ENCODE peak calls at places on chromosomes 13 and 19, in six cellular contexts. One of them, this sample, is unnamed.

GRCh38 chr19:3513198-3514140 is 7.4 kb downstream of the FZR1 start:
- DNase-seq in HepG2: no peak
- DNase-seq in HCT116: no peak
- DNase-seq in WTC11: no peak
- DNase-seq in GM12878: no peak
- DNase-seq in K562: no peak
- DNase-seq in this sample: no peak

GRCh38 chr13:79548886-79549285 is 67.9 kb downstream of the NDFIP2 start:
- DNase-seq in HepG2: no peak
- DNase-seq in HCT116: no peak
- DNase-seq in GM12878: no peak
- DNase-seq in WTC11: no peak
- DNase-seq in K562: no peak
- DNase-seq in this sample: no peak

GRCh38 chr19:29485293-29485692 is 40.5 kb upstream of the VSTM2B start:
- DNase-seq in HepG2: no peak
- DNase-seq in HCT116: no peak
- DNase-seq in GM12878: no peak
- DNase-seq in WTC11: no peak
- DNase-seq in K562: no peak
- DNase-seq in this sample: no peak

GRCh38 chr13:49060698-49061387 is 85.1 kb downstream of the FNDC3A start:
- DNase-seq in GM12878: no peak
- DNase-seq in WTC11: no peak
- DNase-seq in HCT116: no peak
- DNase-seq in K562: no peak
- DNase-seq in HepG2: no peak
- DNase-seq in this sample: no peak

GRCh38 chr13:84524586-84524985 is 642.3 kb upstream of the SLITRK1 start:
- DNase-seq in GM12878: no peak
- DNase-seq in HepG2: no peak
- DNase-seq in K562: no peak
- DNase-seq in WTC11: no peak
- DNase-seq in HCT116: no peak
- DNase-seq in this sample: no peak

GRCh38 chr13:77533875-77534788 is 1.4 kb upstream of the SCEL start:
- DNase-seq in HepG2: no peak
- DNase-seq in HCT116: no peak
- DNase-seq in WTC11: no peak
- DNase-seq in GM12878: no peak
- DNase-seq in K562: no peak
- DNase-seq in this sample: no peak

GRCh38 chr13:113607477-113608245 is 23.1 kb downstream of the TFDP1 start:
- DNase-seq in GM12878: no peak
- DNase-seq in HepG2: no peak
- DNase-seq in K562: no peak
- DNase-seq in HCT116: no peak
- DNase-seq in WTC11: no peak
- DNase-seq in this sample: no peak

GRCh38 chr19:20077791-20078463 is at the start of gene ZNF90:
- DNase-seq in WTC11: peak
- DNase-seq in K562: peak
- DNase-seq in HepG2: peak
- DNase-seq in HCT116: no peak
- DNase-seq in GM12878: peak
- DNase-seq in this sample: peak

GRCh38 chr19:51830263-51830662 is 35.3 kb downstream of the FPR3 start:
- DNase-seq in HepG2: no peak
- DNase-seq in K562: peak
- DNase-seq in GM12878: no peak
- DNase-seq in HCT116: no peak
- DNase-seq in WTC11: no peak
- DNase-seq in this sample: no peak

GRCh38 chr19:18160792-18161690 is 8.1 kb downstream of the PIK3R2 start:
- DNase-seq in K562: peak
- DNase-seq in HCT116: no peak
- DNase-seq in HepG2: peak
- DNase-seq in WTC11: peak
- DNase-seq in GM12878: no peak
- DNase-seq in this sample: no peak

GRCh38 chr13:28830580-28830979 is 10.4 kb downstream of the MTUS2 start:
- DNase-seq in WTC11: no peak
- DNase-seq in GM12878: no peak
- DNase-seq in HepG2: no peak
- DNase-seq in HCT116: no peak
- DNase-seq in K562: no peak
- DNase-seq in this sample: no peak

GRCh38 chr13:71634605-71635443 is 232.2 kb downstream of the DACH1 start:
- DNase-seq in GM12878: no peak
- DNase-seq in HCT116: no peak
- DNase-seq in WTC11: no peak
- DNase-seq in K562: no peak
- DNase-seq in HepG2: no peak
- DNase-seq in this sample: no peak

GRCh38 chr13:73059460-73060250 is 850 bp downstream of the KLF5 start:
- DNase-seq in GM12878: no peak
- DNase-seq in HepG2: peak
- DNase-seq in HCT116: no peak
- DNase-seq in WTC11: peak
- DNase-seq in K562: peak
- DNase-seq in this sample: no peak

GRCh38 chr19:27764186-27764804 is 1448.7 kb downstream of the UQCRFS1 start:
- DNase-seq in GM12878: no peak
- DNase-seq in K562: no peak
- DNase-seq in HCT116: no peak
- DNase-seq in WTC11: no peak
- DNase-seq in HepG2: no peak
- DNase-seq in this sample: no peak

GRCh38 chr19:2371656-2372055 is 11.6 kb downstream of the TMPRSS9 start:
- DNase-seq in GM12878: no peak
- DNase-seq in HepG2: no peak
- DNase-seq in HCT116: no peak
- DNase-seq in K562: no peak
- DNase-seq in WTC11: no peak
- DNase-seq in this sample: no peak

GRCh38 chr13:49444517-49445395 is 682 bp downstream of the SETDB2 start:
- DNase-seq in K562: peak
- DNase-seq in HepG2: peak
- DNase-seq in HCT116: no peak
- DNase-seq in GM12878: peak
- DNase-seq in WTC11: no peak
- DNase-seq in this sample: no peak

GRCh38 chr19:2089727-2090053 is 6.4 kb downstream of the MOB3A start:
- DNase-seq in GM12878: no peak
- DNase-seq in WTC11: no peak
- DNase-seq in HCT116: no peak
- DNase-seq in K562: no peak
- DNase-seq in HepG2: no peak
- DNase-seq in this sample: no peak

GRCh38 chr13:90375851-90376250 is 971.6 kb upstream of the MIR17HG start:
- DNase-seq in HepG2: no peak
- DNase-seq in K562: no peak
- DNase-seq in WTC11: no peak
- DNase-seq in GM12878: no peak
- DNase-seq in HCT116: no peak
- DNase-seq in this sample: no peak

GRCh38 chr19:47377801-47378200 is 28.7 kb downstream of the DHX34 start:
- DNase-seq in WTC11: no peak
- DNase-seq in HepG2: no peak
- DNase-seq in K562: no peak
- DNase-seq in HCT116: no peak
- DNase-seq in GM12878: no peak
- DNase-seq in this sample: no peak

GRCh38 chr19:617551-618246 is 15.6 kb downstream of the POLRMT start:
- DNase-seq in GM12878: no peak
- DNase-seq in HCT116: no peak
- DNase-seq in WTC11: no peak
- DNase-seq in HepG2: no peak
- DNase-seq in K562: no peak
- DNase-seq in this sample: no peak

GRCh38 chr13:114228176-114228575 is 6.5 kb upstream of the CDC16 start:
- DNase-seq in WTC11: no peak
- DNase-seq in GM12878: no peak
- DNase-seq in HCT116: no peak
- DNase-seq in K562: no peak
- DNase-seq in HepG2: no peak
- DNase-seq in this sample: no peak

GRCh38 chr13:28493740-28494536 is 990 bp downstream of the FLT1 start:
- DNase-seq in GM12878: no peak
- DNase-seq in HCT116: no peak
- DNase-seq in HepG2: no peak
- DNase-seq in WTC11: peak
- DNase-seq in K562: no peak
- DNase-seq in this sample: peak

GRCh38 chr13:20363604-20364003 is 131.5 kb upstream of the GJB6 start:
- DNase-seq in WTC11: no peak
- DNase-seq in HepG2: no peak
- DNase-seq in GM12878: no peak
- DNase-seq in HCT116: no peak
- DNase-seq in K562: no peak
- DNase-seq in this sample: no peak

GRCh38 chr13:111031531-111031961 is 83.6 kb upstream of the ARHGEF7 start:
- DNase-seq in GM12878: no peak
- DNase-seq in K562: no peak
- DNase-seq in HCT116: no peak
- DNase-seq in HepG2: no peak
- DNase-seq in WTC11: no peak
- DNase-seq in this sample: peak

GRCh38 chr13:98103942-98104880 is 38.7 kb upstream of the FARP1 start:
- DNase-seq in GM12878: no peak
- DNase-seq in HepG2: peak
- DNase-seq in K562: no peak
- DNase-seq in HCT116: no peak
- DNase-seq in WTC11: peak
- DNase-seq in this sample: no peak

GRCh38 chr13:92805766-92806165 is 420.8 kb upstream of the GPC6 start:
- DNase-seq in HepG2: no peak
- DNase-seq in K562: no peak
- DNase-seq in HCT116: no peak
- DNase-seq in GM12878: no peak
- DNase-seq in WTC11: no peak
- DNase-seq in this sample: no peak

GRCh38 chr19:28960586-28960985 is 252.4 kb downstream of the UQCRFS1 start:
- DNase-seq in HCT116: no peak
- DNase-seq in K562: no peak
- DNase-seq in WTC11: no peak
- DNase-seq in HepG2: no peak
- DNase-seq in GM12878: no peak
- DNase-seq in this sample: no peak

GRCh38 chr19:6318772-6319171 is 14.6 kb downstream of the ACER1 start:
- DNase-seq in K562: no peak
- DNase-seq in GM12878: no peak
- DNase-seq in HepG2: no peak
- DNase-seq in HCT116: no peak
- DNase-seq in WTC11: no peak
- DNase-seq in this sample: no peak

GRCh38 chr13:29722415-29722814 is 126.9 kb upstream of the SLC7A1 start:
- DNase-seq in GM12878: no peak
- DNase-seq in HepG2: no peak
- DNase-seq in K562: no peak
- DNase-seq in HCT116: no peak
- DNase-seq in WTC11: no peak
- DNase-seq in this sample: no peak

GRCh38 chr19:3294080-3294850 is 69.8 kb downstream of the CELF5 start:
- DNase-seq in WTC11: no peak
- DNase-seq in K562: no peak
- DNase-seq in HCT116: no peak
- DNase-seq in GM12878: no peak
- DNase-seq in HepG2: no peak
- DNase-seq in this sample: no peak

GRCh38 chr13:114067886-114068722 is 64.3 kb downstream of the RASA3 start:
- DNase-seq in HCT116: no peak
- DNase-seq in K562: no peak
- DNase-seq in WTC11: peak
- DNase-seq in GM12878: no peak
- DNase-seq in HepG2: no peak
- DNase-seq in this sample: no peak

GRCh38 chr13:41543664-41544300 is 86.4 kb downstream of the RGCC start:
- DNase-seq in HepG2: no peak
- DNase-seq in GM12878: no peak
- DNase-seq in WTC11: no peak
- DNase-seq in K562: no peak
- DNase-seq in HCT116: no peak
- DNase-seq in this sample: no peak

GRCh38 chr19:55601127-55601526 is 1.0 kb downstream of the ZNF524 start:
- DNase-seq in HepG2: no peak
- DNase-seq in WTC11: no peak
- DNase-seq in GM12878: no peak
- DNase-seq in K562: no peak
- DNase-seq in HCT116: no peak
- DNase-seq in this sample: no peak

GRCh38 chr13:91774397-91774796 is 376.0 kb downstream of the GPC5 start:
- DNase-seq in GM12878: no peak
- DNase-seq in HepG2: no peak
- DNase-seq in WTC11: no peak
- DNase-seq in K562: no peak
- DNase-seq in HCT116: no peak
- DNase-seq in this sample: no peak

GRCh38 chr13:74570834-74571233 is 436.6 kb upstream of the KLF12 start:
- DNase-seq in HCT116: peak
- DNase-seq in HepG2: no peak
- DNase-seq in K562: no peak
- DNase-seq in WTC11: no peak
- DNase-seq in GM12878: no peak
- DNase-seq in this sample: no peak

GRCh38 chr13:23889598-23890224 is 511 bp upstream of the MIPEP start:
- DNase-seq in GM12878: no peak
- DNase-seq in K562: no peak
- DNase-seq in HepG2: no peak
- DNase-seq in HCT116: no peak
- DNase-seq in WTC11: no peak
- DNase-seq in this sample: no peak
- TF ChIP-seq SP1 in GM12878: no peak
- TF ChIP-seq SP1 in K562: no peak
- TF ChIP-seq SP1 in HepG2: no peak
- TF ChIP-seq SP1 in HCT116: no peak
- TF ChIP-seq SP1 in WTC11: no peak
- TF ChIP-seq SP1 in this sample: no peak

GRCh38 chr19:38463365-38463764 is 29.9 kb downstream of the RYR1 start:
- DNase-seq in HCT116: no peak
- DNase-seq in K562: no peak
- DNase-seq in WTC11: no peak
- DNase-seq in HepG2: no peak
- DNase-seq in GM12878: no peak
- DNase-seq in this sample: no peak
- TF ChIP-seq ATF3 in HCT116: no peak
- TF ChIP-seq ATF3 in K562: no peak
- TF ChIP-seq ATF3 in WTC11: no peak
- TF ChIP-seq ATF3 in HepG2: no peak
- TF ChIP-seq ATF3 in GM12878: no peak
- TF ChIP-seq ATF3 in this sample: no peak

GRCh38 chr19:34482380-34483250 is 1.1 kb downstream of the WTIP start:
- DNase-seq in WTC11: peak
- DNase-seq in HCT116: no peak
- DNase-seq in GM12878: no peak
- DNase-seq in HepG2: no peak
- DNase-seq in K562: no peak
- DNase-seq in this sample: no peak
- TF ChIP-seq SP1 in WTC11: no peak
- TF ChIP-seq SP1 in HCT116: no peak
- TF ChIP-seq SP1 in GM12878: no peak
- TF ChIP-seq SP1 in HepG2: no peak
- TF ChIP-seq SP1 in K562: no peak
- TF ChIP-seq SP1 in this sample: no peak

GRCh38 chr13:99796175-99796819 is 175.3 kb downstream of the ZIC5 start:
- DNase-seq in K562: peak
- DNase-seq in HCT116: no peak
- DNase-seq in GM12878: no peak
- DNase-seq in WTC11: peak
- DNase-seq in HepG2: peak
- DNase-seq in this sample: peak
- TF ChIP-seq ATF3 in K562: no peak
- TF ChIP-seq ATF3 in HCT116: no peak
- TF ChIP-seq ATF3 in GM12878: no peak
- TF ChIP-seq ATF3 in WTC11: no peak
- TF ChIP-seq ATF3 in HepG2: no peak
- TF ChIP-seq ATF3 in this sample: no peak